ENCODE peak calls at places on chromosome 12, in ten cellular contexts. One of them, this sample, is unnamed. For H3K4me1, the result is how much of the 10 kb centered on the place peaks cover.

GRCh38 chr12:12032260-12032761 is 38.4 kb upstream of the BCL2L14 start:
- DNase-seq in left ventricle myocardium inferior: no peak
- DNase-seq in A549: no peak
- DNase-seq in mammary epithelial cell: no peak
- DNase-seq in right cardiac atrium: no peak
- DNase-seq in GM23338: no peak
- DNase-seq in kidney: no peak
- DNase-seq in CD8-positive, alpha-beta memory T cell: no peak
- DNase-seq in upper lobe of right lung: no peak
- DNase-seq in upper lobe of left lung: no peak
- DNase-seq in this sample: no peak

GRCh38 chr12:52210186-52210924 is 18.5 kb upstream of the KRT80 start:
- DNase-seq in left ventricle myocardium inferior: no peak
- DNase-seq in A549: no peak
- DNase-seq in mammary epithelial cell: peak
- DNase-seq in right cardiac atrium: no peak
- DNase-seq in GM23338: no peak
- DNase-seq in kidney: peak
- DNase-seq in CD8-positive, alpha-beta memory T cell: no peak
- DNase-seq in upper lobe of right lung: peak
- DNase-seq in upper lobe of left lung: peak
- DNase-seq in this sample: no peak

GRCh38 chr12:95648990-95649791 is 97.9 kb upstream of the USP44 start:
- DNase-seq in left ventricle myocardium inferior: no peak
- DNase-seq in A549: peak
- DNase-seq in mammary epithelial cell: peak
- DNase-seq in right cardiac atrium: no peak
- DNase-seq in GM23338: no peak
- DNase-seq in kidney: peak
- DNase-seq in CD8-positive, alpha-beta memory T cell: no peak
- DNase-seq in upper lobe of right lung: no peak
- DNase-seq in upper lobe of left lung: no peak
- DNase-seq in this sample: no peak

GRCh38 chr12:60335765-60336164 is 739.9 kb downstream of the SLC16A7 start:
- DNase-seq in left ventricle myocardium inferior: no peak
- DNase-seq in A549: no peak
- DNase-seq in mammary epithelial cell: peak
- DNase-seq in right cardiac atrium: no peak
- DNase-seq in GM23338: peak
- DNase-seq in kidney: no peak
- DNase-seq in CD8-positive, alpha-beta memory T cell: no peak
- DNase-seq in upper lobe of right lung: no peak
- DNase-seq in upper lobe of left lung: no peak
- DNase-seq in this sample: no peak

GRCh38 chr12:5503774-5504173 is 71.9 kb downstream of the NTF3 start:
- DNase-seq in left ventricle myocardium inferior: no peak
- DNase-seq in A549: no peak
- DNase-seq in mammary epithelial cell: peak
- DNase-seq in right cardiac atrium: no peak
- DNase-seq in GM23338: no peak
- DNase-seq in kidney: peak
- DNase-seq in CD8-positive, alpha-beta memory T cell: no peak
- DNase-seq in upper lobe of right lung: no peak
- DNase-seq in upper lobe of left lung: no peak
- DNase-seq in this sample: no peak

GRCh38 chr12:112151766-112152541 is 26.6 kb downstream of the TRAFD1 start:
- DNase-seq in left ventricle myocardium inferior: no peak
- DNase-seq in A549: no peak
- DNase-seq in mammary epithelial cell: no peak
- DNase-seq in right cardiac atrium: no peak
- DNase-seq in GM23338: no peak
- DNase-seq in kidney: no peak
- DNase-seq in CD8-positive, alpha-beta memory T cell: no peak
- DNase-seq in upper lobe of right lung: peak
- DNase-seq in upper lobe of left lung: peak
- DNase-seq in this sample: no peak

GRCh38 chr12:124453419-124454351 is 113.7 kb downstream of the NCOR2 start:
- DNase-seq in left ventricle myocardium inferior: peak
- DNase-seq in A549: peak
- DNase-seq in mammary epithelial cell: no peak
- DNase-seq in right cardiac atrium: peak
- DNase-seq in GM23338: no peak
- DNase-seq in kidney: peak
- DNase-seq in CD8-positive, alpha-beta memory T cell: peak
- DNase-seq in upper lobe of right lung: peak
- DNase-seq in upper lobe of left lung: peak
- DNase-seq in this sample: peak

GRCh38 chr12:52182898-52183543 is 8.8 kb downstream of the KRT80 start:
- DNase-seq in left ventricle myocardium inferior: no peak
- DNase-seq in A549: no peak
- DNase-seq in mammary epithelial cell: no peak
- DNase-seq in right cardiac atrium: no peak
- DNase-seq in GM23338: peak
- DNase-seq in kidney: no peak
- DNase-seq in CD8-positive, alpha-beta memory T cell: no peak
- DNase-seq in upper lobe of right lung: no peak
- DNase-seq in upper lobe of left lung: no peak
- DNase-seq in this sample: no peak

GRCh38 chr12:113231275-113232231 is 10.3 kb downstream of the TPCN1 start:
- DNase-seq in left ventricle myocardium inferior: no peak
- DNase-seq in A549: no peak
- DNase-seq in mammary epithelial cell: peak
- DNase-seq in right cardiac atrium: no peak
- DNase-seq in GM23338: peak
- DNase-seq in kidney: peak
- DNase-seq in CD8-positive, alpha-beta memory T cell: no peak
- DNase-seq in upper lobe of right lung: peak
- DNase-seq in upper lobe of left lung: no peak
- DNase-seq in this sample: no peak

GRCh38 chr12:132600048-132601032 is 10.0 kb downstream of the LRCOL1 start:
- DNase-seq in left ventricle myocardium inferior: peak
- DNase-seq in A549: peak
- DNase-seq in mammary epithelial cell: peak
- DNase-seq in right cardiac atrium: peak
- DNase-seq in GM23338: peak
- DNase-seq in kidney: peak
- DNase-seq in CD8-positive, alpha-beta memory T cell: peak
- DNase-seq in upper lobe of right lung: peak
- DNase-seq in upper lobe of left lung: peak
- DNase-seq in this sample: no peak

GRCh38 chr12:132595183-132595582 is 15.2 kb downstream of the LRCOL1 start:
- DNase-seq in left ventricle myocardium inferior: no peak
- DNase-seq in A549: no peak
- DNase-seq in mammary epithelial cell: no peak
- DNase-seq in right cardiac atrium: no peak
- DNase-seq in GM23338: no peak
- DNase-seq in kidney: no peak
- DNase-seq in CD8-positive, alpha-beta memory T cell: peak
- DNase-seq in upper lobe of right lung: no peak
- DNase-seq in upper lobe of left lung: no peak
- DNase-seq in this sample: no peak

GRCh38 chr12:132596016-132596415 is 14.4 kb downstream of the LRCOL1 start:
- DNase-seq in left ventricle myocardium inferior: no peak
- DNase-seq in A549: no peak
- DNase-seq in mammary epithelial cell: no peak
- DNase-seq in right cardiac atrium: no peak
- DNase-seq in GM23338: no peak
- DNase-seq in kidney: no peak
- DNase-seq in CD8-positive, alpha-beta memory T cell: peak
- DNase-seq in upper lobe of right lung: no peak
- DNase-seq in upper lobe of left lung: peak
- DNase-seq in this sample: no peak

GRCh38 chr12:132593938-132594358 is 16.4 kb downstream of the LRCOL1 start:
- DNase-seq in left ventricle myocardium inferior: peak
- DNase-seq in A549: peak
- DNase-seq in mammary epithelial cell: peak
- DNase-seq in right cardiac atrium: peak
- DNase-seq in GM23338: peak
- DNase-seq in kidney: peak
- DNase-seq in CD8-positive, alpha-beta memory T cell: no peak
- DNase-seq in upper lobe of right lung: peak
- DNase-seq in upper lobe of left lung: peak
- DNase-seq in this sample: no peak

GRCh38 chr12:132597333-132598283 is 12.8 kb downstream of the LRCOL1 start:
- DNase-seq in left ventricle myocardium inferior: no peak
- DNase-seq in A549: no peak
- DNase-seq in mammary epithelial cell: peak
- DNase-seq in right cardiac atrium: no peak
- DNase-seq in GM23338: peak
- DNase-seq in kidney: peak
- DNase-seq in CD8-positive, alpha-beta memory T cell: peak
- DNase-seq in upper lobe of right lung: no peak
- DNase-seq in upper lobe of left lung: no peak
- DNase-seq in this sample: no peak
- H3K4me3 ChIP-seq in left ventricle myocardium inferior: peak
- H3K4me3 ChIP-seq in A549: peak
- H3K4me3 ChIP-seq in mammary epithelial cell: peak
- H3K4me3 ChIP-seq in right cardiac atrium: peak
- H3K4me3 ChIP-seq in GM23338: peak
- H3K4me3 ChIP-seq in kidney: peak
- H3K4me3 ChIP-seq in CD8-positive, alpha-beta memory T cell: peak
- H3K4me3 ChIP-seq in upper lobe of right lung: peak
- H3K4me3 ChIP-seq in upper lobe of left lung: peak
- H3K4me3 ChIP-seq in this sample: peak

DNA sequence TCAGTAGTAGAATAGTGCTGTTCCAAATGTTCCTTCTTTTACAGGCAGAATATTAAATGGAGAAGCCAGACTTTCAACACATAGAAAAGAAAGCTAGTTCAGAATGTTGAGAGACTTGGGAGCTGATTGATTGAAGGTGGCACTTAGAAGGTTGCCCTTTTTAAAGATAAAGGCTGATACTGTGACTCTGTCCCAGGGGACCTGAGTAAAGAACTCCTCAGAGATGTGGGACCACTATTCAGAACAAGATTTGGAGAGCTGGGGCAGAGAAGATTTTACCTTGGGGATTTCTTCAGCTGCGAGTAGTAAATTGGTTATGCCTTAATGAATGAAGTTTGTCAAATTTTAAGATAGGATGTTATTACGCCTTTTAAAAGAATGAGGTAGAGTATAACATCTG is 21.4 kb upstream of the BTG1 start:
- DNase-seq in left ventricle myocardium inferior: no peak
- DNase-seq in A549: no peak
- DNase-seq in mammary epithelial cell: no peak
- DNase-seq in right cardiac atrium: no peak
- DNase-seq in GM23338: no peak
- DNase-seq in kidney: no peak
- DNase-seq in CD8-positive, alpha-beta memory T cell: no peak
- DNase-seq in upper lobe of right lung: no peak
- DNase-seq in upper lobe of left lung: no peak
- DNase-seq in this sample: no peak
- H3K4me1 ChIP-seq in left ventricle myocardium inferior: under half
- H3K4me1 ChIP-seq in A549: under half
- H3K4me1 ChIP-seq in mammary epithelial cell: under half
- H3K4me1 ChIP-seq in right cardiac atrium: under half
- H3K4me1 ChIP-seq in GM23338: under half
- H3K4me1 ChIP-seq in kidney: under half
- H3K4me1 ChIP-seq in CD8-positive, alpha-beta memory T cell: under half
- H3K4me1 ChIP-seq in upper lobe of right lung: under half
- H3K4me1 ChIP-seq in upper lobe of left lung: under half
- H3K4me1 ChIP-seq in this sample: under half

DNA sequence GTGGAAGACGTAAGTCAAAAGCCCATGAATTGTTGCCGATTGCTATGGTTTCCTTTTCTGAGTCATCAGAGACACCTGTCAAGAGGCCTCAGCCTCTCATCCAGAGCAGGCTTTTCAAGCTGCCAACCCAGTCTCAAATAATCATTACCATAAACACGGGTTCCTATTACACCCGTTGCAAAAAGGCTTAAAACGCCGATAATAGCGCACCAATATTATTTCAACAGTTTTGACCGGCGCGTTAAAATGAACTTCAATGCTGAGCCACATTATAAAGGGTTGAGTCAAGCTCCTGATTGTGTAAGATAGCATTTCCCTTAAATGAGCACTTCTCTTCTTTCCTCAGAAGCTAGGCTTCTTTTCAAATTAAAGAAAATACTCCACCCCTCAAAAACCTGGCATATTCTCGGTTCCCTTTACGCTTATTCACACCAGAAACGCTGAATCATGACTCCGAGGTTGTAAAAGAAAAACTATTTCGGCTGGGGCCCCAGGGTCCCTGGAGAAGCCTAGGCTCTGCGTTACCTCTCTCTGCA is 1.4 kb downstream of the TMTC1 start:
- DNase-seq in left ventricle myocardium inferior: no peak
- DNase-seq in A549: no peak
- DNase-seq in mammary epithelial cell: peak
- DNase-seq in right cardiac atrium: no peak
- DNase-seq in GM23338: peak
- DNase-seq in kidney: no peak
- DNase-seq in CD8-positive, alpha-beta memory T cell: no peak
- DNase-seq in upper lobe of right lung: no peak
- DNase-seq in upper lobe of left lung: no peak
- DNase-seq in this sample: no peak
- H3K27ac ChIP-seq in left ventricle myocardium inferior: peak
- H3K27ac ChIP-seq in A549: no peak
- H3K27ac ChIP-seq in mammary epithelial cell: peak
- H3K27ac ChIP-seq in right cardiac atrium: peak
- H3K27ac ChIP-seq in GM23338: no peak
- H3K27ac ChIP-seq in kidney: peak
- H3K27ac ChIP-seq in CD8-positive, alpha-beta memory T cell: no peak
- H3K27ac ChIP-seq in upper lobe of right lung: peak
- H3K27ac ChIP-seq in upper lobe of left lung: peak
- H3K27ac ChIP-seq in this sample: no peak

GRCh38 chr12:42238240-42239140 is at the start of gene YAF2:
- DNase-seq in left ventricle myocardium inferior: peak
- DNase-seq in A549: peak
- DNase-seq in mammary epithelial cell: peak
- DNase-seq in right cardiac atrium: peak
- DNase-seq in GM23338: peak
- DNase-seq in kidney: peak
- DNase-seq in CD8-positive, alpha-beta memory T cell: peak
- DNase-seq in upper lobe of right lung: peak
- DNase-seq in upper lobe of left lung: peak
- DNase-seq in this sample: peak

GRCh38 chr12:42237052-42237852 is 796 bp downstream of the YAF2 start:
- DNase-seq in left ventricle myocardium inferior: peak
- DNase-seq in A549: peak
- DNase-seq in mammary epithelial cell: peak
- DNase-seq in right cardiac atrium: peak
- DNase-seq in GM23338: peak
- DNase-seq in kidney: peak
- DNase-seq in CD8-positive, alpha-beta memory T cell: peak
- DNase-seq in upper lobe of right lung: peak
- DNase-seq in upper lobe of left lung: peak
- DNase-seq in this sample: peak

GRCh38 chr12:42240131-42240750 is 2.2 kb upstream of the YAF2 start:
- DNase-seq in left ventricle myocardium inferior: no peak
- DNase-seq in A549: no peak
- DNase-seq in mammary epithelial cell: no peak
- DNase-seq in right cardiac atrium: no peak
- DNase-seq in GM23338: peak
- DNase-seq in kidney: no peak
- DNase-seq in CD8-positive, alpha-beta memory T cell: no peak
- DNase-seq in upper lobe of right lung: no peak
- DNase-seq in upper lobe of left lung: no peak
- DNase-seq in this sample: no peak

GRCh38 chr12:42236017-42236416 is 2.0 kb downstream of the YAF2 start:
- DNase-seq in left ventricle myocardium inferior: no peak
- DNase-seq in A549: no peak
- DNase-seq in mammary epithelial cell: no peak
- DNase-seq in right cardiac atrium: no peak
- DNase-seq in GM23338: no peak
- DNase-seq in kidney: no peak
- DNase-seq in CD8-positive, alpha-beta memory T cell: no peak
- DNase-seq in upper lobe of right lung: no peak
- DNase-seq in upper lobe of left lung: no peak
- DNase-seq in this sample: no peak

GRCh38 chr12:42237853-42238239 is 202 bp downstream of the YAF2 start:
- DNase-seq in left ventricle myocardium inferior: no peak
- DNase-seq in A549: no peak
- DNase-seq in mammary epithelial cell: no peak
- DNase-seq in right cardiac atrium: no peak
- DNase-seq in GM23338: no peak
- DNase-seq in kidney: no peak
- DNase-seq in CD8-positive, alpha-beta memory T cell: no peak
- DNase-seq in upper lobe of right lung: no peak
- DNase-seq in upper lobe of left lung: no peak
- DNase-seq in this sample: no peak
- H3K4me3 ChIP-seq in left ventricle myocardium inferior: peak
- H3K4me3 ChIP-seq in A549: peak
- H3K4me3 ChIP-seq in mammary epithelial cell: peak
- H3K4me3 ChIP-seq in right cardiac atrium: peak
- H3K4me3 ChIP-seq in GM23338: peak
- H3K4me3 ChIP-seq in kidney: peak
- H3K4me3 ChIP-seq in CD8-positive, alpha-beta memory T cell: peak
- H3K4me3 ChIP-seq in upper lobe of right lung: peak
- H3K4me3 ChIP-seq in upper lobe of left lung: peak
- H3K4me3 ChIP-seq in this sample: peak

This sample was measured in effector memory CD4-positive, alpha-beta T cell.